ENCODE peak calls at places on chromosomes 4 and X, in seven cellular contexts. P is AG09319, M is AG04450, U is heart right ventricle, Q is progenitor cell of endocrine pancreas, B is mucosa of descending colon, O is BE2C. D is an unnamed sample.
A peak's percentile ranks its signal among the peaks of the same experiment; 100 is the strongest.

GRCh38 chr4:54384563-54384962 is 155.5 kb downstream of the PDGFRA start:
- DNase-seq in P (no peak), M (no peak), O (no peak), B (peak; percentile 41), U (peak; percentile 24), Q (no peak), D (no peak)

GRCh38 chr4:63316633-63317032 is 1092.6 kb downstream of the TECRL start:
- DNase-seq in Q (no peak), U (no peak), B (no peak), P (no peak), M (no peak), O (no peak), D (no peak)

GRCh38 chr4:74733760-74734159 is 60.6 kb downstream of the BTC start:
- DNase-seq in B (no peak), M (no peak), Q (no peak), P (no peak), U (no peak), O (no peak), D (no peak)

GRCh38 chr4:4333265-4333706 is 43.2 kb downstream of the ZBTB49 start:
- DNase-seq in P (peak; percentile 59), M (peak; percentile 42), O (no peak), U (peak; percentile 50), Q (no peak), B (no peak), D (no peak)

GRCh38 chr4:158428242-158428641 is 93.4 kb upstream of the RXFP1 start:
- DNase-seq in O (no peak), B (no peak), M (no peak), Q (no peak), P (no peak), U (no peak), D (no peak)

GRCh38 chr4:23614284-23614892 is 275.5 kb downstream of the PPARGC1A start:
- DNase-seq in U (no peak), Q (no peak), O (peak; percentile 44), B (no peak), M (no peak), P (no peak), D (no peak)

GRCh38 chrX:56343231-56343630 is 111.1 kb downstream of the KLF8 start:
- DNase-seq in B (no peak), O (no peak), M (no peak), Q (no peak), P (no peak), U (no peak), D (no peak)

GRCh38 chrX:118693843-118694242 is 33.6 kb upstream of the IL13RA1 start:
- DNase-seq in M (no peak), O (no peak), B (no peak), P (no peak), U (no peak), Q (no peak), D (no peak)

GRCh38 chr4:126761947-126762650 is 870.7 kb upstream of the INTU start:
- DNase-seq in M (no peak), U (no peak), Q (no peak), O (no peak), P (no peak), B (no peak), D (no peak)

GRCh38 chr4:154743683-154744340 is at the start of gene LRAT:
- DNase-seq in U (no peak), Q (peak; percentile 62), P (no peak), B (peak; percentile 86), M (no peak), O (peak; percentile 58), D (peak; percentile 81)

GRCh38 chr4:54852061-54852460 is 194.3 kb downstream of the KIT start:
- DNase-seq in M (no peak), O (no peak), U (no peak), Q (no peak), B (no peak), P (no peak), D (no peak)

GRCh38 chr4:137360701-137361213 is 171.5 kb downstream of the PCDH18 start:
- DNase-seq in P (no peak), U (no peak), Q (no peak), M (no peak), B (no peak), O (no peak), D (no peak)

GRCh38 chrX:49042581-49043219 is 457 bp downstream of the TFE3 start:
- DNase-seq in Q (no peak), M (no peak), P (no peak), O (no peak), U (no peak), B (no peak), D (no peak)

GRCh38 chr4:56307423-56307822 is 79.9 kb downstream of the AASDH start:
- DNase-seq in P (no peak), Q (no peak), O (no peak), M (no peak), B (no peak), U (no peak), D (no peak)

GRCh38 chr4:119135721-119136121 is at the start of gene MYOZ2:
- DNase-seq in Q (no peak), B (no peak), O (no peak), P (no peak), U (peak; percentile 45), M (no peak), D (no peak)

GRCh38 chrX:28787206-28787605 is 200.0 kb downstream of the IL1RAPL1 start:
- DNase-seq in P (no peak), Q (no peak), U (no peak), B (no peak), O (no peak), M (peak; percentile 33), D (no peak)

GRCh38 chr4:176575141-176575731 is 217.5 kb downstream of the VEGFC start:
- DNase-seq in O (no peak), P (no peak), U (no peak), M (no peak), Q (no peak), B (no peak), D (no peak)

GRCh38 chr4:168932138-168932537 is 77.9 kb downstream of the CBR4 start:
- DNase-seq in Q (no peak), P (no peak), B (no peak), U (no peak), O (no peak), M (no peak), D (no peak)

GRCh38 chr4:22670953-22671352 is 21.8 kb upstream of the GBA3 start:
- DNase-seq in U (no peak), Q (no peak), O (no peak), M (no peak), B (no peak), P (no peak), D (no peak)

GRCh38 chr4:84892950-84893349 is 73.5 kb downstream of the WDFY3 start:
- DNase-seq in P (no peak), M (no peak), B (no peak), O (no peak), U (no peak), Q (no peak), D (no peak)

GRCh38 chrX:7570432-7571009 is 272.4 kb upstream of the VCX start:
- DNase-seq in M (no peak), B (no peak), P (no peak), Q (no peak), U (no peak), O (no peak), D (no peak)

GRCh38 chr4:30720656-30721352 is 635 bp downstream of the PCDH7 start:
- DNase-seq in U (peak; percentile 14), P (no peak), B (no peak), M (no peak), O (peak; percentile 63), Q (no peak), D (peak; percentile 54)

GRCh38 chr4:83267835-83268475 is 16.6 kb downstream of the COQ2 start:
- DNase-seq in P (no peak), O (no peak), B (no peak), U (no peak), M (no peak), Q (no peak), D (no peak)
- TF ChIP-seq CTCF in P (no peak), O (no peak), B (no peak), U (no peak), M (no peak), Q (no peak), D (no peak)

GRCh38 chrX:38516196-38516595 is 45.1 kb upstream of the TSPAN7 start:
- DNase-seq in B (no peak), M (no peak), U (no peak), Q (no peak), O (no peak), P (no peak), D (no peak)

GRCh38 chrX:38515291-38515690 is 46.1 kb upstream of the TSPAN7 start:
- DNase-seq in B (no peak), O (no peak), P (no peak), U (no peak), Q (no peak), M (no peak), D (no peak)

GRCh38 chrX:38514014-38514854 is 47.1 kb upstream of the TSPAN7 start:
- DNase-seq in Q (no peak), P (no peak), M (no peak), O (no peak), U (no peak), B (no peak), D (no peak)

GRCh38 chrX:38519651-38520050 is 41.7 kb upstream of the TSPAN7 start:
- DNase-seq in B (no peak), O (no peak), M (no peak), Q (no peak), U (no peak), P (no peak), D (no peak)
- TF ChIP-seq CTCF in B (no peak), O (no peak), M (no peak), Q (no peak), U (no peak), P (no peak), D (no peak)

GRCh38 chr4:97987019-97987648 is 156.1 kb downstream of the STPG2 start:
- DNase-seq in O (no peak), P (no peak), U (no peak), Q (no peak), B (no peak), M (no peak), D (no peak)
- TF ChIP-seq CTCF in O (peak; percentile 78), P (no peak), U (peak; percentile 24), Q (peak; percentile 77), B (no peak), M (peak; percentile 12), D (peak; percentile 61)

DNA sequence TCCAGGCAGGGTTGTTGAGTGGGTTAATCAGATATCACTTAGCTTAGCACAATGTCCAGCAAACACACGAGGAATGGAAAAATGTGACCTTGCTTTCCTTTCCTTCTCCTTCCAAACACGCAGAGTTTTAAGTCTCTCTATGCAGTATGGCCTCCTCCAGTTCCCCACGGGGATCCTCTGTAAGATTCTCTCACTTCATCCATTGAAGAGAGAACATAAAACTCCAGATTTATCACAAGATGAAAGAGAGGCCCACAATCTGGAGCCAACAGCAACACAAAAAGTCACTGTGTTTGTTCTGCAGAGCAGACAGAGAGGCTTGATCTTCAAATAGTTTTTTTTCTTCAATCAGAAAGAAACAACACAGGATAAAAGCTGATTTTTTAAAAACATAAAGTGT is 336.8 kb upstream of the CLNK start:
- DNase-seq in U (no peak), Q (no peak), O (no peak), B (no peak), M (no peak), P (no peak), D (no peak)
- TF ChIP-seq CTCF in U (no peak), Q (no peak), O (no peak), B (no peak), M (no peak), P (no peak), D (no peak)